ENCODE peak calls at places on chromosome 16, in nine cellular contexts. K is NCI-H1417, F is myocyte, T is osteocyte, R is posterior vena cava, Z is heart left ventricle, Y is GM10248, O is IMR-90, P is astrocyte. A is an unnamed sample.

GRCh38 chr16:19118938-19119431 is 5.2 kb downstream of the ITPRIPL2 start:
- DNase-seq in P (peak; percentile 93), O (peak; percentile 95), Y (no peak), K (no peak), T (no peak), R (no peak), F (peak; percentile 87), Z (peak; percentile 67), A (no peak)

GRCh38 chr16:24035127-24035842 is 199.5 kb downstream of the PRKCB start:
- DNase-seq in T (no peak), O (no peak), K (no peak), Y (no peak), Z (no peak), P (no peak), R (no peak), F (no peak), A (peak; percentile 43)

GRCh38 chr16:17389392-17389791 is 81.4 kb downstream of the XYLT1 start:
- DNase-seq in Z (no peak), R (no peak), P (peak; percentile 44), T (no peak), O (peak; percentile 79), K (no peak), F (no peak), Y (no peak), A (no peak)

GRCh38 chr16:81709369-81709900 is 69.7 kb upstream of the PLCG2 start:
- DNase-seq in F (no peak), Y (no peak), T (no peak), R (peak; percentile 76), P (no peak), Z (no peak), K (no peak), O (no peak), A (no peak)

GRCh38 chr16:66612422-66612821 is 7.9 kb downstream of the CMTM3 start:
- DNase-seq in Y (no peak), P (no peak), F (no peak), R (peak; percentile 65), Z (no peak), O (no peak), T (no peak), K (no peak), A (no peak)

GRCh38 chr16:4689864-4690704 is 3.3 kb upstream of the NUDT16L1 start:
- DNase-seq in Z (no peak), F (no peak), Y (no peak), K (no peak), P (no peak), R (no peak), T (no peak), O (no peak), A (no peak)

GRCh38 chr16:75491876-75492275 is 3.4 kb downstream of the CHST6 start:
- DNase-seq in T (no peak), Z (no peak), P (no peak), Y (no peak), O (no peak), K (peak; percentile 37), F (no peak), R (no peak), A (no peak)

GRCh38 chr16:18039931-18040330 is 296.6 kb downstream of the NPIPA8 start:
- DNase-seq in K (no peak), R (no peak), O (no peak), T (no peak), P (no peak), Z (no peak), F (no peak), Y (no peak), A (no peak)

GRCh38 chr16:68564367-68564985 is 25.4 kb downstream of the ZFP90 start:
- DNase-seq in O (peak; percentile 8), K (no peak), Y (no peak), T (no peak), R (no peak), F (peak; percentile 4), Z (no peak), P (peak; percentile 18), A (no peak)

GRCh38 chr16:12087901-12088364 is 111.4 kb downstream of the SNX29 start:
- DNase-seq in Z (no peak), Y (peak; percentile 44), O (no peak), K (no peak), F (no peak), T (no peak), R (peak; percentile 56), P (no peak), A (no peak)

GRCh38 chr16:83964684-83965443 is 3.2 kb upstream of the NECAB2 start:
- DNase-seq in P (no peak), Y (no peak), Z (no peak), R (peak; percentile 73), T (no peak), O (no peak), F (no peak), K (no peak), A (no peak)

GRCh38 chr16:27599606-27600005 is 49.7 kb downstream of the KATNIP start:
- DNase-seq in R (no peak), K (no peak), Z (no peak), P (no peak), Y (no peak), F (no peak), T (no peak), O (no peak), A (no peak)

GRCh38 chr16:29808219-29808900 is 2.0 kb downstream of the MAZ start:
- DNase-seq in R (no peak), K (no peak), Y (no peak), P (no peak), T (no peak), F (no peak), O (no peak), Z (no peak), A (peak; percentile 61)

GRCh38 chr16:67240506-67240905 is 6.8 kb downstream of the FHOD1 start:
- DNase-seq in F (no peak), P (peak; percentile 29), Z (no peak), Y (no peak), K (no peak), T (no peak), O (peak; percentile 48), R (no peak), A (no peak)

GRCh38 chr16:53022374-53022773 is 30.3 kb downstream of the CHD9NB start:
- DNase-seq in Y (peak; percentile 50), F (peak; percentile 56), P (peak; percentile 13), T (no peak), O (peak; percentile 43), Z (peak; percentile 23), K (peak; percentile 22), R (no peak), A (no peak)

GRCh38 chr16:11639925-11640899 is 28.0 kb upstream of the SNN start:
- DNase-seq in K (no peak), O (peak; percentile 100), F (peak; percentile 94), Z (peak; percentile 84), R (peak; percentile 92), P (peak; percentile 97), Y (no peak), T (peak; percentile 92), A (no peak)

GRCh38 chr16:85952197-85952596 is 53.2 kb downstream of the IRF8 start:
- DNase-seq in T (no peak), R (no peak), K (no peak), Y (no peak), F (no peak), P (no peak), O (no peak), Z (no peak), A (no peak)

GRCh38 chr16:86158688-86159360 is 259.9 kb downstream of the IRF8 start:
- DNase-seq in F (no peak), K (no peak), P (no peak), Y (no peak), Z (no peak), O (peak; percentile 36), T (no peak), R (no peak), A (no peak)

GRCh38 chr16:23434380-23434779 is 18.6 kb downstream of the COG7 start:
- DNase-seq in T (no peak), O (peak; percentile 74), R (no peak), P (peak; percentile 41), Z (no peak), Y (peak; percentile 69), K (peak; percentile 66), F (peak; percentile 77), A (no peak)

GRCh38 chr16:35562471-35562870 is 2103.1 kb downstream of the TP53TG3F start:
- DNase-seq in R (no peak), T (no peak), F (no peak), Y (no peak), O (no peak), Z (no peak), K (no peak), P (no peak), A (no peak)

GRCh38 chr16:14148569-14148968 is 77.5 kb downstream of the MRTFB start:
- DNase-seq in T (no peak), Z (no peak), K (no peak), F (no peak), R (no peak), O (peak; percentile 5), P (peak; percentile 43), Y (no peak), A (no peak)

GRCh38 chr16:56189990-56190902 is 1.0 kb upstream of the GNAO1 start:
- DNase-seq in Z (no peak), F (no peak), P (no peak), K (no peak), O (no peak), T (no peak), Y (no peak), R (no peak), A (no peak)

GRCh38 chr16:8763899-8764298 is 33.5 kb downstream of the TMEM186 start:
- DNase-seq in O (no peak), P (no peak), F (no peak), K (no peak), R (no peak), T (no peak), Y (no peak), Z (no peak), A (no peak)

GRCh38 chr16:77767211-77767610 is 21.2 kb upstream of the VAT1L start:
- DNase-seq in K (no peak), O (no peak), F (no peak), P (no peak), Z (no peak), T (no peak), R (no peak), Y (no peak), A (no peak)